ENCODE peak calls at places on chromosomes 12 and 14, in four cellular contexts. T is fibroblast of mammary gland; J is CD8-positive, alpha-beta memory T cell; E is IMR-90. C is an unnamed sample.

GRCh38 chr12:47752552-47752951 is 6.1 kb downstream of the RAPGEF3 start:
- DNase-seq in T (peak; percentile 63), J (no peak), E (peak; percentile 57), C (peak; percentile 78)

GRCh38 chr12:53344824-53345485 is 8.8 kb upstream of the SP7 start:
- DNase-seq in T (peak; percentile 75), J (peak; percentile 61), E (peak; percentile 72), C (peak; percentile 82)

GRCh38 chr12:119730381-119730780 is 62.4 kb downstream of the PRKAB1 start:
- DNase-seq in T (no peak), J (no peak), E (no peak), C (no peak)

GRCh38 chr14:91350813-91351507 is 66.7 kb downstream of the CCDC88C start:
- DNase-seq in T (peak; percentile 4), J (peak; percentile 47), E (no peak), C (no peak)

GRCh38 chr12:111964935-111965334 is 48.0 kb downstream of the TMEM116 start:
- DNase-seq in T (no peak), J (no peak), E (no peak), C (no peak)

GRCh38 chr12:24603371-24603770 is 345.5 kb downstream of the BCAT1 start:
- DNase-seq in T (no peak), J (no peak), E (no peak), C (no peak)

GRCh38 chr14:75277000-75277795 is 1.4 kb upstream of the FOS start:
- DNase-seq in T (peak; percentile 84), J (peak; percentile 75), E (peak; percentile 89), C (peak; percentile 89)

GRCh38 chr12:88057994-88058718 is 29.0 kb upstream of the C12orf50 start:
- DNase-seq in T (peak; percentile 54), J (no peak), E (peak; percentile 40), C (peak; percentile 88)

GRCh38 chr14:89027097-89027740 is 202.8 kb downstream of the TTC8 start:
- DNase-seq in T (peak; percentile 28), J (peak; percentile 39), E (peak; percentile 33), C (peak; percentile 42)

GRCh38 chr14:73173092-73173735 is 36.9 kb downstream of the PSEN1 start:
- DNase-seq in T (peak; percentile 74), J (no peak), E (peak; percentile 65), C (peak; percentile 74)

GRCh38 chr12:1176191-1176590 is 185.2 kb downstream of the ERC1 start:
- DNase-seq in T (no peak), J (no peak), E (no peak), C (no peak)

GRCh38 chr12:6929806-6930452 is 2.2 kb downstream of the ATN1 start:
- DNase-seq in T (no peak), J (no peak), E (no peak), C (no peak)

GRCh38 chr12:6372403-6373003 is 2.9 kb downstream of the SCNN1A start:
- DNase-seq in T (peak; percentile 88), J (no peak), E (peak; percentile 69), C (peak; percentile 82)

GRCh38 chr14:73724696-73725095 is 10.5 kb upstream of the PNMA1 start:
- DNase-seq in T (no peak), J (no peak), E (no peak), C (no peak)

GRCh38 chr14:64792231-64792630 is 87.5 kb downstream of the SPTB start:
- DNase-seq in T (no peak), J (no peak), E (no peak), C (no peak)

GRCh38 chr12:81245918-81246611 is 168.2 kb downstream of the ACSS3 start:
- DNase-seq in T (no peak), J (no peak), E (no peak), C (no peak)

GRCh38 chr14:51382506-51382905 is 142.5 kb downstream of the TMX1 start:
- DNase-seq in T (no peak), J (no peak), E (no peak), C (no peak)

GRCh38 chr12:128905003-128905544 is 51.8 kb downstream of the GLT1D1 start:
- DNase-seq in T (no peak), J (no peak), E (no peak), C (no peak)

GRCh38 chr12:79776111-79776510 is 85.3 kb upstream of the PAWR start:
- DNase-seq in T (peak; percentile 64), J (no peak), E (peak; percentile 68), C (peak; percentile 72)

GRCh38 chr14:65431951-65432350 is 19.4 kb downstream of the FUT8 start:
- DNase-seq in T (no peak), J (no peak), E (peak; percentile 33), C (peak; percentile 68)

GRCh38 chr14:92656306-92656705 is 92.1 kb downstream of the LGMN start:
- DNase-seq in T (no peak), J (no peak), E (no peak), C (no peak)

GRCh38 chr14:94364037-94364436 is 24.4 kb downstream of the SERPINA1 start:
- DNase-seq in T (no peak), J (no peak), E (no peak), C (no peak)

GRCh38 chr14:68926236-68926635 is 52.9 kb downstream of the ACTN1 start:
- DNase-seq in T (no peak), J (no peak), E (no peak), C (no peak)

GRCh38 chr12:120157678-120158077 is 36.8 kb downstream of the GCN1 start:
- DNase-seq in T (no peak), J (no peak), E (no peak), C (no peak)

GRCh38 chr14:94769413-94770250 is at the start of gene GSC:
- DNase-seq in T (peak; percentile 38), J (no peak), E (peak; percentile 5), C (peak; percentile 39)

GRCh38 chr14:34676516-34677211 is 37.7 kb downstream of the CFL2 start:
- DNase-seq in T (no peak), J (no peak), E (no peak), C (no peak)

GRCh38 chr14:69101331-69101826 is 51.5 kb downstream of the DCAF5 start:
- DNase-seq in T (peak; percentile 95), J (no peak), E (peak; percentile 91), C (peak; percentile 96)

GRCh38 chr12:94618995-94619695 is 31.2 kb downstream of the TMCC3 start:
- DNase-seq in T (peak; percentile 98), J (no peak), E (peak; percentile 93), C (peak; percentile 95)

GRCh38 chr12:2385529-2385928 is 332.7 kb downstream of the CACNA1C start:
- DNase-seq in T (no peak), J (no peak), E (no peak), C (no peak)

GRCh38 chr14:67166450-67166853 is 22.8 kb upstream of the GARIN2 start:
- DNase-seq in T (peak; percentile 63), J (no peak), E (peak; percentile 58), C (peak; percentile 70)

GRCh38 chr12:130953783-130954543 is at the start of gene ADGRD1:
- DNase-seq in T (peak; percentile 47), J (no peak), E (peak; percentile 3), C (peak; percentile 65)

GRCh38 chr14:24160850-24161804 is at the start of gene IRF9:
- DNase-seq in T (peak; percentile 93), J (peak; percentile 97), E (peak; percentile 91), C (peak; percentile 96)

GRCh38 chr14:24164591-24164991 is 3.5 kb downstream of the IRF9 start:
- DNase-seq in T (no peak), J (no peak), E (no peak), C (no peak)

GRCh38 chr14:24159777-24160498 is 1.1 kb upstream of the IRF9 start:
- DNase-seq in T (no peak), J (no peak), E (no peak), C (no peak)

GRCh38 chr14:24160499-24160849 is 591 bp upstream of the IRF9 start:
- DNase-seq in T (no peak), J (no peak), E (no peak), C (no peak)

GRCh38 chr14:24162083-24162482 is 1.0 kb downstream of the IRF9 start:
- DNase-seq in T (peak; percentile 48), J (no peak), E (peak; percentile 75), C (peak; percentile 46)
- H3K4me3 ChIP-seq in T (peak overlapping the region; percentile 84), J (peak overlapping the region; percentile 99), E (peak overlapping the region; percentile 57), C (peak overlapping the region; percentile 67)

GRCh38 chr12:109949089-109949488 is 47.1 kb downstream of the GIT2 start:
- DNase-seq in T (peak; percentile 65), J (no peak), E (peak; percentile 79), C (peak; percentile 70)

GRCh38 chr12:109946913-109947312 is 46.8 kb downstream of the TCHP start:
- DNase-seq in T (no peak), J (no peak), E (no peak), C (no peak)

GRCh38 chr12:109948382-109948781 is 47.8 kb downstream of the GIT2 start:
- DNase-seq in T (no peak), J (no peak), E (no peak), C (no peak)

GRCh38 chr12:109946505-109946904 is 46.4 kb downstream of the TCHP start:
- DNase-seq in T (no peak), J (no peak), E (peak; percentile 65), C (peak; percentile 41)

DNA sequence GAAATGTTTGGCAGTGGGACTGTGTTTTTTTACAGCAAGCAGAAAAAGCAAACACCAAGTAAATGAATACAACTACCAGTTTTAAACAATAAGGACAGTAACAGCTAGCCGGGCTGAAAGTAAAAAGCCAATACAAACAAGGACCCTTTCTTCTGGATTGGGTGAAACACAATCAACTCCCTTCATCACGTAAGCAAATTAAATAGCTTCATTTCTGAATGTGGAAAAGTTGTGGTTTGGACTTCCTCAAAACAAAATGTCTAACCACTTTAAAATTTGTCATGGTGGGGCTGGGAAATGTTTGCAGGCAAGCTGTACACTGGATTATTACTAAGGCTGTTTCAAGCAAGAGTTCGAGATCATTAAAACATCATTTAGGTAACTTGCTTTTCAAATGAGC is 47.4 kb downstream of the TCHP start:
- DNase-seq in T (peak; percentile 75), J (no peak), E (peak; percentile 84), C (peak; percentile 61)
- H3K4me3 ChIP-seq in T (no peak overlapping the region), J (no peak overlapping the region), E (no peak overlapping the region), C (no peak overlapping the region)

GRCh38 chr12:96445743-96446655 is 43.4 kb upstream of the CFAP54 start:
- DNase-seq in T (peak; percentile 90), J (peak; percentile 57), E (peak; percentile 99), C (peak; percentile 98)
- H3K4me3 ChIP-seq in T (no peak overlapping the region), J (no peak overlapping the region), E (no peak overlapping the region), C (no peak overlapping the region)

DNA sequence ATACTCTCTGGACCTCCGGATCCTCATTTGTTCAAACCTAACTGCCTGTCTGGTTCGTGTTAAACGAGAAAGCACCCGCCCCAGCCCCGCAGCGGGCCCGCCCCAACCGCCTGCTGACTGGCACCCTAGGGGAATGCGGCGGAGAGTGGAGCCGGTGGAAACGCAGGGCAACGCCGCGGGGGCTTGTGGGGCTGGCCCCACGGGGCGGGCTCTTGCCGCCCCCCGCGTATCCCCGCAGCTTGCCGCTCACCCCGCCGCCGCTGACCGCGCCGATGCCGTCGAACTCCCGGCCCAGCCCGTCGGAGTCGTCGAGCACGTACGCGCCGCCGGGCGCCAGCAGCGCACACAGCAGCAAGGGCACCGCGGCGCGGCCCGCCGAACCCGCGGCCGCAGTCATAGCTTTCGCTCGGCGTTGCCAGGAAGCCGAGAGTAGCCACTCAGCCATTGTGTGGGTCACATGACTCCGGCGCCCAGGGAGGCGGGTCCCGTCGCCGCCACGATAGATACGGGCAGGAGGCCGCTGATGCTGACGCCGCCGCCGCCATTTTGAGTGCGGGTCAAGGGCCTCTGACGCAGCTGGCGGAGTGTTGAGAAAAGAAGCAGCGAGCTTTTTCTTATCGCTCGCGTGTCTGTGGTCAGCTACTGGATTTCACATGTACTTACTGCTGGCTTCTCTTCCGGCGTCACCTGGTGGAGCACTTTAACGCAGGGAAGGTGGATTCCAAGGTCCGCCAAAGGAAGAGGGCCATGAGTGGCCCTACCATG is at the start of gene GALC:
- DNase-seq in T (peak; percentile 87), J (peak; percentile 96), E (peak; percentile 89), C (peak; percentile 91)
- H3K4me3 ChIP-seq in T (peak within 1 kb of the TSS; percentile 75), J (peak within 1 kb of the TSS; percentile 89), E (peak within 1 kb of the TSS; percentile 65), C (peak within 1 kb of the TSS; percentile 61)

GRCh38 chr12:132430838-132431826 is 58.8 kb upstream of the FBRSL1 start:
- DNase-seq in T (no peak), J (no peak), E (no peak), C (no peak)
- H3K4me3 ChIP-seq in T (no peak overlapping the region), J (no peak overlapping the region), E (no peak overlapping the region), C (no peak overlapping the region)

C was measured in cardiac fibroblast.